ENCODE peak calls at places on chromosomes 6 and 20, in ten cellular contexts. One of them, this sample, is unnamed.

GRCh38 chr6:137845460-137845859 is 21.6 kb upstream of the TNFAIP3 start:
- DNase-seq in aorta: no peak
- DNase-seq in mesenchymal stem cell: no peak
- DNase-seq in breast epithelium: no peak
- DNase-seq in fibroblast of lung: peak
- DNase-seq in testis: no peak
- DNase-seq in thoracic aorta: no peak
- DNase-seq in neuronal stem cell: no peak
- DNase-seq in PC-3: peak
- DNase-seq in body of pancreas: no peak
- DNase-seq in this sample: no peak

GRCh38 chr20:59772931-59773913 is 160.2 kb downstream of the SYCP2 start:
- DNase-seq in aorta: no peak
- DNase-seq in mesenchymal stem cell: no peak
- DNase-seq in breast epithelium: peak
- DNase-seq in fibroblast of lung: no peak
- DNase-seq in testis: no peak
- DNase-seq in thoracic aorta: no peak
- DNase-seq in neuronal stem cell: no peak
- DNase-seq in PC-3: peak
- DNase-seq in body of pancreas: no peak
- DNase-seq in this sample: no peak

GRCh38 chr6:96898241-96898851 is 655 bp upstream of the NDUFAF4 start:
- DNase-seq in aorta: no peak
- DNase-seq in mesenchymal stem cell: peak
- DNase-seq in breast epithelium: no peak
- DNase-seq in fibroblast of lung: peak
- DNase-seq in testis: no peak
- DNase-seq in thoracic aorta: no peak
- DNase-seq in neuronal stem cell: no peak
- DNase-seq in PC-3: peak
- DNase-seq in body of pancreas: no peak
- DNase-seq in this sample: no peak

GRCh38 chr6:155196891-155197290 is 66.9 kb upstream of the CLDN20 start:
- DNase-seq in aorta: no peak
- DNase-seq in mesenchymal stem cell: no peak
- DNase-seq in breast epithelium: no peak
- DNase-seq in fibroblast of lung: no peak
- DNase-seq in testis: no peak
- DNase-seq in thoracic aorta: no peak
- DNase-seq in neuronal stem cell: no peak
- DNase-seq in PC-3: no peak
- DNase-seq in body of pancreas: no peak
- DNase-seq in this sample: no peak

GRCh38 chr6:15526129-15526764 is 136.6 kb downstream of the DTNBP1 start:
- DNase-seq in aorta: no peak
- DNase-seq in mesenchymal stem cell: no peak
- DNase-seq in breast epithelium: no peak
- DNase-seq in fibroblast of lung: no peak
- DNase-seq in testis: no peak
- DNase-seq in thoracic aorta: no peak
- DNase-seq in neuronal stem cell: no peak
- DNase-seq in PC-3: no peak
- DNase-seq in body of pancreas: no peak
- DNase-seq in this sample: no peak

GRCh38 chr6:41546866-41547798 is 951 bp downstream of the FOXP4 start:
- DNase-seq in aorta: peak
- DNase-seq in mesenchymal stem cell: peak
- DNase-seq in breast epithelium: no peak
- DNase-seq in fibroblast of lung: peak
- DNase-seq in testis: peak
- DNase-seq in thoracic aorta: no peak
- DNase-seq in neuronal stem cell: peak
- DNase-seq in PC-3: peak
- DNase-seq in body of pancreas: peak
- DNase-seq in this sample: peak

GRCh38 chr6:130296854-130297253 is 69.0 kb upstream of the TMEM200A start:
- DNase-seq in aorta: no peak
- DNase-seq in mesenchymal stem cell: no peak
- DNase-seq in breast epithelium: no peak
- DNase-seq in fibroblast of lung: no peak
- DNase-seq in testis: no peak
- DNase-seq in thoracic aorta: no peak
- DNase-seq in neuronal stem cell: no peak
- DNase-seq in PC-3: peak
- DNase-seq in body of pancreas: no peak
- DNase-seq in this sample: no peak

GRCh38 chr6:20652691-20653479 is 118.6 kb downstream of the CDKAL1 start:
- DNase-seq in aorta: no peak
- DNase-seq in mesenchymal stem cell: peak
- DNase-seq in breast epithelium: no peak
- DNase-seq in fibroblast of lung: peak
- DNase-seq in testis: no peak
- DNase-seq in thoracic aorta: no peak
- DNase-seq in neuronal stem cell: no peak
- DNase-seq in PC-3: peak
- DNase-seq in body of pancreas: no peak
- DNase-seq in this sample: no peak

GRCh38 chr6:16370943-16371342 is 132.6 kb downstream of the GMPR start:
- DNase-seq in aorta: no peak
- DNase-seq in mesenchymal stem cell: no peak
- DNase-seq in breast epithelium: no peak
- DNase-seq in fibroblast of lung: no peak
- DNase-seq in testis: no peak
- DNase-seq in thoracic aorta: no peak
- DNase-seq in neuronal stem cell: no peak
- DNase-seq in PC-3: no peak
- DNase-seq in body of pancreas: no peak
- DNase-seq in this sample: no peak

GRCh38 chr6:170173416-170173990 is 117.4 kb downstream of the DLL1 start:
- DNase-seq in aorta: peak
- DNase-seq in mesenchymal stem cell: no peak
- DNase-seq in breast epithelium: peak
- DNase-seq in fibroblast of lung: no peak
- DNase-seq in testis: peak
- DNase-seq in thoracic aorta: no peak
- DNase-seq in neuronal stem cell: no peak
- DNase-seq in PC-3: no peak
- DNase-seq in body of pancreas: no peak
- DNase-seq in this sample: no peak

GRCh38 chr6:106527979-106528378 is 101.3 kb downstream of the RTN4IP1 start:
- DNase-seq in aorta: no peak
- DNase-seq in mesenchymal stem cell: peak
- DNase-seq in breast epithelium: no peak
- DNase-seq in fibroblast of lung: peak
- DNase-seq in testis: no peak
- DNase-seq in thoracic aorta: no peak
- DNase-seq in neuronal stem cell: no peak
- DNase-seq in PC-3: peak
- DNase-seq in body of pancreas: no peak
- DNase-seq in this sample: no peak

GRCh38 chr6:90431521-90432407 is 135.1 kb upstream of the BACH2 start:
- DNase-seq in aorta: no peak
- DNase-seq in mesenchymal stem cell: no peak
- DNase-seq in breast epithelium: no peak
- DNase-seq in fibroblast of lung: no peak
- DNase-seq in testis: no peak
- DNase-seq in thoracic aorta: no peak
- DNase-seq in neuronal stem cell: no peak
- DNase-seq in PC-3: no peak
- DNase-seq in body of pancreas: no peak
- DNase-seq in this sample: no peak

GRCh38 chr6:132481189-132481588 is 31.7 kb downstream of the STX7 start:
- DNase-seq in aorta: no peak
- DNase-seq in mesenchymal stem cell: no peak
- DNase-seq in breast epithelium: no peak
- DNase-seq in fibroblast of lung: no peak
- DNase-seq in testis: no peak
- DNase-seq in thoracic aorta: no peak
- DNase-seq in neuronal stem cell: no peak
- DNase-seq in PC-3: no peak
- DNase-seq in body of pancreas: no peak
- DNase-seq in this sample: no peak

GRCh38 chr6:43947860-43948259 is 177.8 kb downstream of the VEGFA start:
- DNase-seq in aorta: no peak
- DNase-seq in mesenchymal stem cell: no peak
- DNase-seq in breast epithelium: no peak
- DNase-seq in fibroblast of lung: no peak
- DNase-seq in testis: no peak
- DNase-seq in thoracic aorta: no peak
- DNase-seq in neuronal stem cell: no peak
- DNase-seq in PC-3: no peak
- DNase-seq in body of pancreas: no peak
- DNase-seq in this sample: no peak

GRCh38 chr20:37378785-37379598 is 33.1 kb downstream of the SRC start:
- DNase-seq in aorta: peak
- DNase-seq in mesenchymal stem cell: peak
- DNase-seq in breast epithelium: no peak
- DNase-seq in fibroblast of lung: no peak
- DNase-seq in testis: no peak
- DNase-seq in thoracic aorta: no peak
- DNase-seq in neuronal stem cell: no peak
- DNase-seq in PC-3: peak
- DNase-seq in body of pancreas: no peak
- DNase-seq in this sample: no peak

GRCh38 chr20:47481330-47482216 is 20.1 kb upstream of the NCOA3 start:
- DNase-seq in aorta: no peak
- DNase-seq in mesenchymal stem cell: no peak
- DNase-seq in breast epithelium: no peak
- DNase-seq in fibroblast of lung: no peak
- DNase-seq in testis: no peak
- DNase-seq in thoracic aorta: no peak
- DNase-seq in neuronal stem cell: no peak
- DNase-seq in PC-3: no peak
- DNase-seq in body of pancreas: no peak
- DNase-seq in this sample: no peak
- H3K27ac ChIP-seq in aorta: no peak
- H3K27ac ChIP-seq in mesenchymal stem cell: no peak
- H3K27ac ChIP-seq in breast epithelium: no peak
- H3K27ac ChIP-seq in fibroblast of lung: no peak
- H3K27ac ChIP-seq in testis: no peak
- H3K27ac ChIP-seq in thoracic aorta: no peak
- H3K27ac ChIP-seq in neuronal stem cell: no peak
- H3K27ac ChIP-seq in PC-3: no peak
- H3K27ac ChIP-seq in body of pancreas: no peak
- H3K27ac ChIP-seq in this sample: no peak

GRCh38 chr20:45087115-45087785 is 13.7 kb downstream of the KCNS1 start:
- DNase-seq in aorta: no peak
- DNase-seq in mesenchymal stem cell: no peak
- DNase-seq in breast epithelium: no peak
- DNase-seq in fibroblast of lung: no peak
- DNase-seq in testis: no peak
- DNase-seq in thoracic aorta: no peak
- DNase-seq in neuronal stem cell: no peak
- DNase-seq in PC-3: peak
- DNase-seq in body of pancreas: no peak
- DNase-seq in this sample: no peak

GRCh38 chr20:45087814-45088213 is 13.1 kb downstream of the KCNS1 start:
- DNase-seq in aorta: no peak
- DNase-seq in mesenchymal stem cell: no peak
- DNase-seq in breast epithelium: no peak
- DNase-seq in fibroblast of lung: peak
- DNase-seq in testis: no peak
- DNase-seq in thoracic aorta: no peak
- DNase-seq in neuronal stem cell: no peak
- DNase-seq in PC-3: peak
- DNase-seq in body of pancreas: no peak
- DNase-seq in this sample: no peak

GRCh38 chr20:45085867-45086266 is 15.1 kb downstream of the KCNS1 start:
- DNase-seq in aorta: no peak
- DNase-seq in mesenchymal stem cell: no peak
- DNase-seq in breast epithelium: no peak
- DNase-seq in fibroblast of lung: no peak
- DNase-seq in testis: no peak
- DNase-seq in thoracic aorta: no peak
- DNase-seq in neuronal stem cell: no peak
- DNase-seq in PC-3: no peak
- DNase-seq in body of pancreas: no peak
- DNase-seq in this sample: no peak

GRCh38 chr20:45090481-45090880 is 10.4 kb downstream of the KCNS1 start:
- DNase-seq in aorta: no peak
- DNase-seq in mesenchymal stem cell: no peak
- DNase-seq in breast epithelium: no peak
- DNase-seq in fibroblast of lung: no peak
- DNase-seq in testis: no peak
- DNase-seq in thoracic aorta: no peak
- DNase-seq in neuronal stem cell: no peak
- DNase-seq in PC-3: no peak
- DNase-seq in body of pancreas: no peak
- DNase-seq in this sample: no peak

GRCh38 chr20:45088247-45088646 is 12.7 kb downstream of the KCNS1 start:
- DNase-seq in aorta: no peak
- DNase-seq in mesenchymal stem cell: no peak
- DNase-seq in breast epithelium: no peak
- DNase-seq in fibroblast of lung: peak
- DNase-seq in testis: no peak
- DNase-seq in thoracic aorta: no peak
- DNase-seq in neuronal stem cell: no peak
- DNase-seq in PC-3: peak
- DNase-seq in body of pancreas: no peak
- DNase-seq in this sample: no peak
- H3K4me3 ChIP-seq in aorta: no peak
- H3K4me3 ChIP-seq in mesenchymal stem cell: peak
- H3K4me3 ChIP-seq in breast epithelium: no peak
- H3K4me3 ChIP-seq in fibroblast of lung: no peak
- H3K4me3 ChIP-seq in testis: no peak
- H3K4me3 ChIP-seq in thoracic aorta: no peak
- H3K4me3 ChIP-seq in neuronal stem cell: no peak
- H3K4me3 ChIP-seq in PC-3: peak
- H3K4me3 ChIP-seq in body of pancreas: no peak
- H3K4me3 ChIP-seq in this sample: no peak

GRCh38 chr6:21665436-21666199 is 72.1 kb downstream of the SOX4 start:
- DNase-seq in aorta: no peak
- DNase-seq in mesenchymal stem cell: no peak
- DNase-seq in breast epithelium: no peak
- DNase-seq in fibroblast of lung: no peak
- DNase-seq in testis: no peak
- DNase-seq in thoracic aorta: no peak
- DNase-seq in neuronal stem cell: peak
- DNase-seq in PC-3: no peak
- DNase-seq in body of pancreas: no peak
- DNase-seq in this sample: no peak
- H3K27ac ChIP-seq in aorta: no peak
- H3K27ac ChIP-seq in mesenchymal stem cell: no peak
- H3K27ac ChIP-seq in breast epithelium: peak
- H3K27ac ChIP-seq in fibroblast of lung: no peak
- H3K27ac ChIP-seq in testis: no peak
- H3K27ac ChIP-seq in thoracic aorta: no peak
- H3K27ac ChIP-seq in neuronal stem cell: peak
- H3K27ac ChIP-seq in PC-3: no peak
- H3K27ac ChIP-seq in body of pancreas: no peak
- H3K27ac ChIP-seq in this sample: no peak

DNA sequence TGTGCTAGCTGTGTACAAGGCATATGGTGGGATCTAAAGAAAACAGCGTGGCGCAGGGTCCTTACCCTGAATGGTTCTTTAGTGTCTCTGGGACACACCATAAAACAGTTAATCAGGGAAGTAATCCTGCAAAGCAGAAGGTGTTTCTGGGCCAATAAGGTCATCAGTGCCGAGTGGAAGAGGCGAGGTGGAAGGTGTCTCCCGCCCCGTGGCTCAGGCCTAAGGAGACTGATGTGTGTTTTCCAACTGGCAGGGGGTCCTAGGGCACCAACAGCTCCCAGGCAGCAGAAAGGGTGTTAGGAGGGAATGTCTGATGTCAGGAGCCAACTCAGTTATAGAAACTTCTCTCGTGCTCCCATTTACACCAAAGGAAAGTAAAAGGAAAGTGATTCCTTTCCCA is 91.8 kb downstream of the TCP11 start:
- DNase-seq in aorta: peak
- DNase-seq in mesenchymal stem cell: no peak
- DNase-seq in breast epithelium: no peak
- DNase-seq in fibroblast of lung: no peak
- DNase-seq in testis: no peak
- DNase-seq in thoracic aorta: no peak
- DNase-seq in neuronal stem cell: no peak
- DNase-seq in PC-3: no peak
- DNase-seq in body of pancreas: no peak
- DNase-seq in this sample: no peak
- H3K4me3 ChIP-seq in aorta: no peak
- H3K4me3 ChIP-seq in mesenchymal stem cell: no peak
- H3K4me3 ChIP-seq in breast epithelium: peak
- H3K4me3 ChIP-seq in fibroblast of lung: no peak
- H3K4me3 ChIP-seq in testis: no peak
- H3K4me3 ChIP-seq in thoracic aorta: peak
- H3K4me3 ChIP-seq in neuronal stem cell: no peak
- H3K4me3 ChIP-seq in PC-3: no peak
- H3K4me3 ChIP-seq in body of pancreas: no peak
- H3K4me3 ChIP-seq in this sample: no peak